ENCODE peak calls at places on chromosomes 16 and 17, in five cellular contexts. One of them, this sample, is unnamed.

GRCh38 chr17:77462101-77462500 is 321.3 kb downstream of the SEC14L1 start:
- DNase-seq in trophoblast cell: no peak
- DNase-seq in IMR-90: no peak
- DNase-seq in neuronal stem cell: no peak
- DNase-seq in mesenchymal stem cell: no peak
- DNase-seq in this sample: no peak

GRCh38 chr16:78432451-78432850 is 333.0 kb downstream of the WWOX start:
- DNase-seq in neuronal stem cell: no peak
- DNase-seq in IMR-90: no peak
- DNase-seq in mesenchymal stem cell: no peak
- DNase-seq in trophoblast cell: no peak
- DNase-seq in this sample: no peak

GRCh38 chr16:88274847-88275246 is 107.9 kb upstream of the ZNF469 start:
- DNase-seq in IMR-90: peak; percentile 23
- DNase-seq in trophoblast cell: no peak
- DNase-seq in neuronal stem cell: no peak
- DNase-seq in mesenchymal stem cell: no peak
- DNase-seq in this sample: no peak

GRCh38 chr16:53504161-53504663 is 1.2 kb upstream of the AKTIP start:
- DNase-seq in mesenchymal stem cell: no peak
- DNase-seq in neuronal stem cell: no peak
- DNase-seq in IMR-90: peak; percentile 31
- DNase-seq in trophoblast cell: no peak
- DNase-seq in this sample: no peak

GRCh38 chr16:19926449-19927390 is 42.1 kb upstream of the GPRC5B start:
- DNase-seq in IMR-90: peak; percentile 76
- DNase-seq in neuronal stem cell: no peak
- DNase-seq in mesenchymal stem cell: peak; percentile 77
- DNase-seq in trophoblast cell: no peak
- DNase-seq in this sample: no peak

GRCh38 chr16:20674684-20675487 is 22.6 kb downstream of the ACSM1 start:
- DNase-seq in IMR-90: no peak
- DNase-seq in trophoblast cell: peak; percentile 10
- DNase-seq in neuronal stem cell: no peak
- DNase-seq in mesenchymal stem cell: no peak
- DNase-seq in this sample: no peak

GRCh38 chr16:75566889-75567255 is 693 bp downstream of the GABARAPL2 start:
- DNase-seq in neuronal stem cell: no peak
- DNase-seq in mesenchymal stem cell: peak; percentile 20
- DNase-seq in IMR-90: no peak
- DNase-seq in trophoblast cell: no peak
- DNase-seq in this sample: no peak

GRCh38 chr16:2827831-2828520 is 2.1 kb upstream of the ZG16B start:
- DNase-seq in IMR-90: no peak
- DNase-seq in mesenchymal stem cell: no peak
- DNase-seq in neuronal stem cell: no peak
- DNase-seq in trophoblast cell: peak; percentile 95
- DNase-seq in this sample: no peak

GRCh38 chr17:77509599-77509998 is 368.8 kb downstream of the SEC14L1 start:
- DNase-seq in neuronal stem cell: no peak
- DNase-seq in trophoblast cell: no peak
- DNase-seq in IMR-90: no peak
- DNase-seq in mesenchymal stem cell: no peak
- DNase-seq in this sample: no peak

GRCh38 chr16:81447383-81448101 is 2.9 kb downstream of the CMIP start:
- DNase-seq in neuronal stem cell: no peak
- DNase-seq in trophoblast cell: peak; percentile 30
- DNase-seq in IMR-90: no peak
- DNase-seq in mesenchymal stem cell: no peak
- DNase-seq in this sample: no peak

GRCh38 chr17:83201206-83202001 is 122.0 kb downstream of the METRNL start:
- DNase-seq in IMR-90: no peak
- DNase-seq in trophoblast cell: no peak
- DNase-seq in mesenchymal stem cell: no peak
- DNase-seq in neuronal stem cell: no peak
- DNase-seq in this sample: no peak

GRCh38 chr17:68910256-68910705 is 44.9 kb downstream of the ABCA8 start:
- DNase-seq in trophoblast cell: no peak
- DNase-seq in neuronal stem cell: no peak
- DNase-seq in IMR-90: peak; percentile 4
- DNase-seq in mesenchymal stem cell: peak; percentile 29
- DNase-seq in this sample: no peak

GRCh38 chr16:13957197-13958078 is 37.5 kb downstream of the ERCC4 start:
- DNase-seq in IMR-90: peak; percentile 95
- DNase-seq in mesenchymal stem cell: peak; percentile 99
- DNase-seq in neuronal stem cell: peak; percentile 15
- DNase-seq in trophoblast cell: peak; percentile 95
- DNase-seq in this sample: no peak

GRCh38 chr16:68311316-68311620 is 449 bp downstream of the PRMT7 start:
- DNase-seq in neuronal stem cell: no peak
- DNase-seq in trophoblast cell: no peak
- DNase-seq in IMR-90: peak; percentile 39
- DNase-seq in mesenchymal stem cell: peak; percentile 73
- DNase-seq in this sample: no peak

GRCh38 chr16:74123195-74123594 is 173.4 kb upstream of the PSMD7 start:
- DNase-seq in neuronal stem cell: no peak
- DNase-seq in IMR-90: no peak
- DNase-seq in trophoblast cell: no peak
- DNase-seq in mesenchymal stem cell: no peak
- DNase-seq in this sample: no peak
- H3K14ac ChIP-seq in neuronal stem cell: no peak overlapping the region
- H3K14ac ChIP-seq in IMR-90: no peak overlapping the region
- H3K14ac ChIP-seq in trophoblast cell: no peak overlapping the region
- H3K14ac ChIP-seq in mesenchymal stem cell: no peak overlapping the region
- H3K14ac ChIP-seq in this sample: no peak overlapping the region

GRCh38 chr16:8589293-8590160 is 784 bp downstream of the TMEM114 start:
- DNase-seq in trophoblast cell: no peak
- DNase-seq in mesenchymal stem cell: no peak
- DNase-seq in IMR-90: no peak
- DNase-seq in neuronal stem cell: no peak
- DNase-seq in this sample: peak; percentile 78
- H3K14ac ChIP-seq in trophoblast cell: no peak overlapping the region
- H3K14ac ChIP-seq in mesenchymal stem cell: no peak overlapping the region
- H3K14ac ChIP-seq in IMR-90: no peak overlapping the region
- H3K14ac ChIP-seq in neuronal stem cell: peak overlapping the region; percentile 84
- H3K14ac ChIP-seq in this sample: no peak overlapping the region

GRCh38 chr16:30652718-30653117 is 2.0 kb downstream of the PRR14 start:
- DNase-seq in trophoblast cell: no peak
- DNase-seq in mesenchymal stem cell: no peak
- DNase-seq in neuronal stem cell: no peak
- DNase-seq in IMR-90: no peak
- DNase-seq in this sample: no peak

GRCh38 chr16:30649725-30650368 is 913 bp upstream of the PRR14 start:
- DNase-seq in neuronal stem cell: no peak
- DNase-seq in mesenchymal stem cell: no peak
- DNase-seq in IMR-90: no peak
- DNase-seq in trophoblast cell: no peak
- DNase-seq in this sample: no peak

GRCh38 chr16:30652005-30652296 is 1.2 kb downstream of the PRR14 start:
- DNase-seq in trophoblast cell: no peak
- DNase-seq in neuronal stem cell: no peak
- DNase-seq in IMR-90: no peak
- DNase-seq in mesenchymal stem cell: no peak
- DNase-seq in this sample: no peak

GRCh38 chr16:30650369-30651123 is at the start of gene PRR14:
- DNase-seq in trophoblast cell: peak; percentile 99
- DNase-seq in mesenchymal stem cell: peak; percentile 99
- DNase-seq in neuronal stem cell: peak; percentile 97
- DNase-seq in IMR-90: peak; percentile 99
- DNase-seq in this sample: peak; percentile 99

DNA sequence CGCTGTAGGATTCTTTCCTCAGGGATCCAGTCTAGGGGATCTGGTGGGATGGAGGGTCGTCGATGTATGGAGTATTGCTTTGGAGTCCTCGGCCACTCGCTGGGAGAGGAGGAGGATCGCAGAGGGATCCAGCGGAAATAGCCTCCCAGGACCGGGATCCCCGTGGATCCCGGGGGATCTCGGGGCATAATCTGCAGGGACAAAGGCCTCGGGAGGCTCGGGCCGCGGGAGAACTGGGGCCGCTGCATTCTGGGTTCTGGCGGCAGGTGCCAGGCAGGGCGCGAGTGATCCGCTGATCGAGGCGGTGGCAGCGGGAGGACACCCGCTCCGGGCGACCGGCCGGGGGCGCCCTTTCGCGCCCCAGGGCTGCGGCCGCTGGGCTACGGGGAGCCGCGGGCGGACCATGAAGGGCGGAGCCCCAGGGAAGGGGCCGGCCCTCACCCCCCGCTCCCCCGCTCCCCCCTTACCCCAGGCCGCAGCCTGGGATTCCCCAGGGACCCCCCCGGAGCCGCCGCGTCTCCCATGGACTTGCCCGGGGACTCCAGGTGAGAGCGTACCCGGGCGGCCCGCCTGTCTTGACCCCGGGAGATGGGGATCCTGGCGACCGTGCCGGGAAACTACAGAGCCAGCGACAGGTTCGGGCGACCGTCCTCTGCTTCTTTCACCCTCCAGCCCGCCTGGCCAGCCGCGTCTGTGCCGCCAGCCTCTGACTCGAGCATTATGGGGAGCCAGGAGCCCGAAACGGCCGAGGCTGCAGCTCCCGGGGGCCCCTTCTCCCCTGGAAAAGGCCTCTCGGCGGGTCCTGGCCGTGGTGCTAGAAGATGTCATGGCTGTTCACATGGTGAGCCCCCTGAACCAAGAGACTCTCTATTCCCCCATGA is 604 bp downstream of the PRR14 start:
- DNase-seq in IMR-90: peak; percentile 46
- DNase-seq in neuronal stem cell: no peak
- DNase-seq in trophoblast cell: peak; percentile 27
- DNase-seq in mesenchymal stem cell: peak; percentile 72
- DNase-seq in this sample: peak; percentile 80
- H3K14ac ChIP-seq in IMR-90: peak overlapping the region; percentile 86
- H3K14ac ChIP-seq in neuronal stem cell: peak overlapping the region; percentile 90
- H3K14ac ChIP-seq in trophoblast cell: peak overlapping the region; percentile 77
- H3K14ac ChIP-seq in mesenchymal stem cell: peak overlapping the region; percentile 83
- H3K14ac ChIP-seq in this sample: no peak overlapping the region

GRCh38 chr17:49705254-49705653 is 2.5 kb downstream of the SLC35B1 start:
- DNase-seq in neuronal stem cell: no peak
- DNase-seq in IMR-90: no peak
- DNase-seq in mesenchymal stem cell: no peak
- DNase-seq in trophoblast cell: no peak
- DNase-seq in this sample: no peak
- H3K14ac ChIP-seq in neuronal stem cell: no peak overlapping the region
- H3K14ac ChIP-seq in IMR-90: no peak overlapping the region
- H3K14ac ChIP-seq in mesenchymal stem cell: no peak overlapping the region
- H3K14ac ChIP-seq in trophoblast cell: no peak overlapping the region
- H3K14ac ChIP-seq in this sample: no peak overlapping the region

GRCh38 chr16:85961988-85962915 is 63.3 kb downstream of the IRF8 start:
- DNase-seq in IMR-90: no peak
- DNase-seq in mesenchymal stem cell: no peak
- DNase-seq in trophoblast cell: no peak
- DNase-seq in neuronal stem cell: no peak
- DNase-seq in this sample: no peak

GRCh38 chr16:85959686-85960085 is 60.7 kb downstream of the IRF8 start:
- DNase-seq in trophoblast cell: no peak
- DNase-seq in IMR-90: no peak
- DNase-seq in neuronal stem cell: no peak
- DNase-seq in mesenchymal stem cell: no peak
- DNase-seq in this sample: no peak

GRCh38 chr16:85960486-85961046 is 61.6 kb downstream of the IRF8 start:
- DNase-seq in IMR-90: no peak
- DNase-seq in neuronal stem cell: no peak
- DNase-seq in mesenchymal stem cell: no peak
- DNase-seq in trophoblast cell: no peak
- DNase-seq in this sample: no peak

GRCh38 chr16:85965125-85965524 is 66.2 kb downstream of the IRF8 start:
- DNase-seq in trophoblast cell: no peak
- DNase-seq in neuronal stem cell: no peak
- DNase-seq in IMR-90: no peak
- DNase-seq in mesenchymal stem cell: no peak
- DNase-seq in this sample: no peak

DNA sequence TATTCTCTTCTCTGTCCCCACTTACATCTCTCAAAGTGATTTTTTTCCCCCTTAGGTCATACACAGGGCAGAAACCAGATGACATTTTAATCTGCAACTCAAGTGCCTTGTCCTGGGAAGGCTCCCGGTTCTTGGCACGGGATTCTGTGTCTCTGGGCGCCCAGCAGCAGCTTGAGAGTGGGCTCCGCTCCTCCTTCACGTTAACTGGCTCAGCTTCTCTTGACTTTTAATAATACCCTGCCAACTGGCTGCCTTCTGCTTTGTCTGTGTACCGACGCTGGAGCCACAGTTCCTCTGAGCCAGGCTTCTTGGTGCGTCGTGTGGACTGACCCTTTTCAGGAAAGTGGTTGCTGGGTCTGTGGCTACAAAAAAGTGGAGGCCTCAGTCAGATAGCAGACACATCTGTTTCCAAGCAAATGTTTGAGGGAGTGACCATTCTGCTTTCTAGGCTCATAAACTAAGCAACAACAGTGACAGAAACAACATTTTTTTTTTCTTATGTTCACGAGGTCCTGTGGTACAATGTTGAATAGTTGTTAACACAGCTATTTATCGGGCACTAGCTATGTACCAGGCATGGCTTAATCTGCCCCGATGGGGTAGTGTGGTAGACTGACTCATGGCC is 64.9 kb downstream of the IRF8 start:
- DNase-seq in trophoblast cell: no peak
- DNase-seq in mesenchymal stem cell: peak; percentile 71
- DNase-seq in neuronal stem cell: no peak
- DNase-seq in IMR-90: no peak
- DNase-seq in this sample: no peak
- H3K14ac ChIP-seq in trophoblast cell: no peak overlapping the region
- H3K14ac ChIP-seq in mesenchymal stem cell: no peak overlapping the region
- H3K14ac ChIP-seq in neuronal stem cell: no peak overlapping the region
- H3K14ac ChIP-seq in IMR-90: no peak overlapping the region
- H3K14ac ChIP-seq in this sample: no peak overlapping the region

GRCh38 chr17:7380855-7381683 is at the start of gene TNK1:
- DNase-seq in IMR-90: no peak
- DNase-seq in mesenchymal stem cell: no peak
- DNase-seq in trophoblast cell: peak; percentile 88
- DNase-seq in neuronal stem cell: no peak
- DNase-seq in this sample: no peak
- H3K14ac ChIP-seq in IMR-90: no peak within 1 kb of the TSS
- H3K14ac ChIP-seq in mesenchymal stem cell: no peak within 1 kb of the TSS
- H3K14ac ChIP-seq in trophoblast cell: peak within 1 kb of the TSS; percentile 70
- H3K14ac ChIP-seq in neuronal stem cell: no peak within 1 kb of the TSS
- H3K14ac ChIP-seq in this sample: no peak within 1 kb of the TSS